ENCODE peak calls at places on chromosomes 4 and X, in four cellular contexts. T, F, B and A are unnamed samples.
A peak's percentile ranks its signal among the peaks of the same experiment; 100 is the strongest.

GRCh38 chrX:44305921-44306320 is 37.6 kb downstream of the EFHC2 start:
- DNase-seq in B (no peak), F (no peak), T (no peak), A (no peak)

GRCh38 chr4:109977854-109978501 is 65.3 kb downstream of the EGF start:
- DNase-seq in F (peak; percentile 21), B (no peak), T (no peak), A (no peak)

GRCh38 chr4:123052007-123052406 is 129.6 kb upstream of the NUDT6 start:
- DNase-seq in B (no peak), T (no peak), F (no peak), A (no peak)

GRCh38 chr4:136706942-136707341 is 825.4 kb downstream of the PCDH18 start:
- DNase-seq in B (no peak), T (no peak), F (no peak), A (no peak)

GRCh38 chrX:134636859-134637258 is 21.4 kb downstream of the PLAC1 start:
- DNase-seq in T (no peak), F (no peak), B (no peak), A (no peak)

GRCh38 chr4:154415313-154415712 is 76.3 kb downstream of the DCHS2 start:
- DNase-seq in B (no peak), T (no peak), F (no peak), A (no peak)

GRCh38 chr4:16250665-16251365 is 24.5 kb upstream of the TAPT1 start:
- DNase-seq in B (no peak), T (no peak), F (no peak), A (no peak)

GRCh38 chrX:40646489-40647306 is 663 bp downstream of the CXorf38 start:
- DNase-seq in F (peak; percentile 62), T (peak; percentile 52), B (peak; percentile 87), A (peak; percentile 53)

GRCh38 chr4:2074588-2074987 is 15.5 kb downstream of the NAT8L start:
- DNase-seq in F (no peak), T (no peak), B (no peak), A (peak; percentile 21)

GRCh38 chrX:10011991-10012390 is 44.8 kb downstream of the CLDN34 start:
- DNase-seq in B (no peak), T (no peak), F (no peak), A (no peak)

GRCh38 chrX:69277961-69278795 is 112.9 kb upstream of the PJA1 start:
- DNase-seq in T (peak; percentile 56), F (no peak), B (no peak), A (no peak)

GRCh38 chrX:17415242-17415815 is 40.3 kb downstream of the NHS start:
- DNase-seq in T (no peak), F (no peak), B (no peak), A (no peak)

GRCh38 chrX:13022926-13023325 is 21.5 kb downstream of the FAM9C start:
- DNase-seq in T (no peak), B (no peak), F (no peak), A (peak; percentile 50)

GRCh38 chr4:69360271-69360670 is 80.0 kb downstream of the UGT2B28 start:
- DNase-seq in B (no peak), F (no peak), T (no peak), A (no peak)

GRCh38 chrX:80812176-80812575 is 2.5 kb upstream of the BRWD3 start:
- DNase-seq in F (peak; percentile 8), B (no peak), T (no peak), A (no peak)

GRCh38 chr4:8840816-8841455 is 30.7 kb downstream of the HMX1 start:
- DNase-seq in B (peak; percentile 47), F (peak; percentile 6), T (peak; percentile 28), A (no peak)

GRCh38 chr4:149056615-149057014 is 614.4 kb upstream of the NR3C2 start:
- DNase-seq in F (no peak), T (no peak), B (no peak), A (no peak)

GRCh38 chr4:6781113-6781512 is 1.4 kb upstream of the KIAA0232 start:
- DNase-seq in B (no peak), F (no peak), T (no peak), A (no peak)

GRCh38 chr4:1065732-1066131 is 47.6 kb downstream of the RNF212 start:
- DNase-seq in F (no peak), B (no peak), T (no peak), A (no peak)

GRCh38 chr4:183987987-183988392 is 82.9 kb downstream of the STOX2 start:
- DNase-seq in T (no peak), B (no peak), F (peak; percentile 54), A (no peak)

GRCh38 chr4:40626183-40626990 is 3.3 kb downstream of the RBM47 start:
- DNase-seq in F (no peak), T (no peak), B (no peak), A (no peak)

GRCh38 chr4:77193511-77194236 is 36.7 kb downstream of the CCNG2 start:
- DNase-seq in B (peak; percentile 89), F (no peak), T (peak; percentile 80), A (peak; percentile 81)

GRCh38 chrX:22686138-22686541 is 313.6 kb upstream of the DDX53 start:
- DNase-seq in F (peak; percentile 35), T (no peak), B (peak; percentile 15), A (no peak)

GRCh38 chrX:6226646-6227444 is 1.8 kb downstream of the NLGN4X start:
- DNase-seq in B (peak; percentile 28), F (peak; percentile 68), T (peak; percentile 50), A (no peak)

GRCh38 chr4:60944070-60944469 is 256.1 kb upstream of the ADGRL3 start:
- DNase-seq in B (no peak), T (no peak), F (no peak), A (no peak)

GRCh38 chr4:140367738-140368137 is 5.7 kb upstream of the SCOC start:
- DNase-seq in F (no peak), T (no peak), B (no peak), A (no peak)

GRCh38 chr4:37455301-37456062 is 210.9 kb downstream of the NWD2 start:
- DNase-seq in T (no peak), B (no peak), F (no peak), A (no peak)

GRCh38 chrX:24464836-24465523 is at the start of gene PDK3:
- DNase-seq in T (peak; percentile 73), B (peak; percentile 95), F (peak; percentile 91), A (peak; percentile 87)

GRCh38 chr4:6957148-6957520 is 47.5 kb downstream of the TBC1D14 start:
- DNase-seq in T (no peak), B (no peak), F (no peak), A (no peak)

GRCh38 chr4:118076958-118077766 is 42.9 kb downstream of the NDST3 start:
- DNase-seq in B (peak; percentile 24), T (peak; percentile 67), F (peak; percentile 24), A (peak; percentile 6)

GRCh38 chr4:27048350-27049100 is 187.9 kb downstream of the STIM2 start:
- DNase-seq in B (no peak), F (peak; percentile 46), T (no peak), A (peak; percentile 39)

GRCh38 chr4:17707671-17708070 is 73.8 kb downstream of the FAM184B start:
- DNase-seq in F (no peak), T (peak; percentile 34), B (no peak), A (no peak)

GRCh38 chr4:78659264-78659663 is 107.7 kb downstream of the ANXA3 start:
- DNase-seq in F (no peak), T (no peak), B (no peak), A (no peak)

GRCh38 chrX:154401045-154401799 is 3.0 kb downstream of the RPL10 start:
- DNase-seq in F (no peak), T (no peak), B (no peak), A (no peak)

GRCh38 chr4:113905301-113905700 is 74.1 kb downstream of the ARSJ start:
- DNase-seq in F (no peak), T (no peak), B (no peak), A (no peak)

GRCh38 chr4:113907559-113907958 is 71.9 kb downstream of the ARSJ start:
- DNase-seq in B (no peak), T (no peak), F (no peak), A (no peak)

DNA sequence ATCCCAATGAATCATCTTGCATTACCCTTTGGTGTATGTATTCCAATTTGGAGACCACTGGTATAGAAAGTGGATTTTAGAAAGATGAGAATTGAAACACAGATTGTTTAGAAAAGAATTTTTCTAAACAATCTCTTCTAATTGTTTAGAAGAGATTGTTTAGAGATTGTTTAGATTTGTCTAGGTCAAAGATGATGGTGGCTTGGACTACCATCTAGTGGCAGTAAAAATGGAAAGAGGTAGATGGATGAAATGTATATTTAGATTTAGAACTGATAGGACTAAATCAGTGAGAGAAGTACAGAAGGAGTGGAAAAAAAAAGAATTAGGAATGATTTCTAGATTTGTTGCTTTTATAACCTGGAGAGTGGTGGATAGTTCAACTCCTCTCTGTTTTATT is 70.6 kb downstream of the ARSJ start:
- DNase-seq in T (no peak), B (no peak), F (no peak), A (no peak)
- TF ChIP-seq CTCF in T (no peak), B (no peak), F (peak; percentile 35), A (peak; percentile 40)

DNA sequence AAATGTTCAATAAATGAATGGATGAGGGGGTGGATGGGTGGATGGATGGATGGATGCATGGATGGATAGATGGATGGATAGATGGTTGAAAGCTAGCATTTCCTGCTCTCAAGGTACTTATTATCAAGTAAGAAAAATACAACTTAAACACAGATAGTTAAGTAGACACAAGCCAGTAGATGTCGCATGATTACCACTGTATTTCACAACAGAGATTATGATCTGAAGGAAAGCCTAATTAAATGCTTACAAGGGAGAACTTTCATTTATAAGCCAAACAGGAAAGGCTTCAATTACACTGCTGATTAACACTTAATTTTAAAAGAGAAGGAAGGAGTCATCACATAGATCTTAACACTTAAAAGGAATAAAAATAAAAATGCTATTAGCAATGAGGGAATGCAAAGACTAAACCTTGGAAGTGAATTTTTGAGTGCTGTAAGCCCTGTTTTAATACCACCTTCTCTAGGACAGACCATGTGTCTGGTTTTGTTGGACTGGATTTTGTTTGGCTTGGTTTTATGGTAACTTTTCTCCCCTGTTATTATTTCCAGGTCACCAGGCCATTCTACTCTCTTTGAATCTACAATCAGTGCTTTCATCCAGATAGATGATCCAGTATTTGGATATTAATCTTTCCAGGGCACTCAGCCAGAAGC is 75.4 kb upstream of the SLC39A8 start:
- DNase-seq in F (no peak), T (no peak), B (no peak), A (no peak)
- TF ChIP-seq CTCF in F (no peak), T (no peak), B (no peak), A (no peak)

GRCh38 chr4:143241892-143242291 is 57.2 kb downstream of the USP38 start:
- DNase-seq in B (no peak), T (no peak), F (no peak), A (no peak)
- TF ChIP-seq CTCF in B (no peak), T (no peak), F (no peak), A (no peak)

DNA sequence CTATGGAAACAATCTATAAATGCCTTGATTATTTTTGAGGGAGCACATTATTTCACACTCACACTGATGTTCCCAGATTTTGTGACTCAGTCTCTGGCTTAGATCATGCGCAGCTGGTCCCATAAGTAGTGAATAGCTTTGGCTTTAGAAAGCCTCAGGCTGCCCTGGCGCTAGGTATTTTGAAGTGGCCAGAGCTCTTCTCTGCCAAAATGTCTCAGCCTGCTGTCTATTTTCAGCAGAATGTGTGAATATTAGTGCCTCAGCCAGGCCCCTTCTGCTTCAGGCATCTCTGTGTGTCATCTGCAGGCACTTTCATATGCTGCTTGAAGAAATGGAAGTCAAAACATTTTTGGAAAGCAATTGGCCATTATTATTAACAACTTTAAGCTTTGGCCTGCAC is 931.0 kb upstream of the INTU start:
- DNase-seq in B (no peak), T (no peak), F (no peak), A (no peak)
- TF ChIP-seq CTCF in B (no peak), T (no peak), F (no peak), A (no peak)